ENCODE peak calls at places on chromosomes 16 and 17, in five cellular contexts. V, U, Y, R and C are unnamed samples.

GRCh38 chr17:75373290-75373689 is 32.2 kb downstream of the GRB2 start:
- DNase-seq in V (no peak), U (no peak), Y (no peak), R (no peak), C (no peak)

GRCh38 chr16:48452991-48453760 is 68.0 kb upstream of the SIAH1 start:
- DNase-seq in V (no peak), U (no peak), Y (no peak), R (no peak), C (no peak)

GRCh38 chr17:57756941-57757340 is 11.8 kb upstream of the CCDC182 start:
- DNase-seq in V (no peak), U (no peak), Y (no peak), R (no peak), C (no peak)

GRCh38 chr17:7138800-7139381 is 24.3 kb upstream of the ASGR2 start:
- DNase-seq in V (no peak), U (no peak), Y (no peak), R (no peak), C (no peak)

GRCh38 chr17:64470676-64471075 is 21.8 kb downstream of the MILR1 start:
- DNase-seq in V (no peak), U (no peak), Y (no peak), R (no peak), C (no peak)

GRCh38 chr17:78716292-78716691 is 65.8 kb downstream of the CYTH1 start:
- DNase-seq in V (no peak), U (no peak), Y (no peak), R (no peak), C (no peak)

GRCh38 chr17:50192873-50193274 is 8.6 kb downstream of the COL1A1 start:
- DNase-seq in V (no peak), U (no peak), Y (no peak), R (no peak), C (no peak)

GRCh38 chr17:42183741-42184711 is 1.2 kb downstream of the HCRT start:
- DNase-seq in V (peak; percentile 53), U (peak; percentile 62), Y (peak; percentile 64), R (peak; percentile 35), C (no peak)

GRCh38 chr17:42554250-42555121 is 1.8 kb downstream of the HSD17B1 start:
- DNase-seq in V (peak; percentile 72), U (peak; percentile 63), Y (peak; percentile 62), R (peak; percentile 21), C (peak; percentile 77)

GRCh38 chr16:53708490-53708889 is 4.5 kb downstream of the FTO start:
- DNase-seq in V (no peak), U (no peak), Y (no peak), R (no peak), C (no peak)

GRCh38 chr17:72719582-72720493 is 372.6 kb downstream of the SLC39A11 start:
- DNase-seq in V (peak; percentile 38), U (no peak), Y (no peak), R (no peak), C (no peak)

GRCh38 chr16:3490911-3491629 is 4.2 kb downstream of the C16orf90 start:
- DNase-seq in V (no peak), U (no peak), Y (no peak), R (no peak), C (no peak)

GRCh38 chr16:86286991-86287640 is 223.2 kb upstream of the FOXF1 start:
- DNase-seq in V (no peak), U (no peak), Y (no peak), R (no peak), C (no peak)

GRCh38 chr16:27237229-27238015 is 31.1 kb downstream of the NSMCE1 start:
- DNase-seq in V (peak; percentile 63), U (no peak), Y (peak; percentile 52), R (peak; percentile 59), C (no peak)

GRCh38 chr16:27617678-27618077 is 67.7 kb downstream of the KATNIP start:
- DNase-seq in V (no peak), U (no peak), Y (no peak), R (no peak), C (no peak)

GRCh38 chr16:3745751-3746355 is 28.5 kb upstream of the TRAP1 start:
- DNase-seq in V (no peak), U (no peak), Y (no peak), R (no peak), C (no peak)

GRCh38 chr17:32626371-32626770 is 139.6 kb downstream of the CDK5R1 start:
- DNase-seq in V (no peak), U (no peak), Y (no peak), R (no peak), C (no peak)

GRCh38 chr16:49639739-49640388 is 216.0 kb downstream of the ZNF423 start:
- DNase-seq in V (no peak), U (no peak), Y (no peak), R (no peak), C (no peak)

GRCh38 chr17:17781591-17782424 is 55.0 kb downstream of the SREBF1 start:
- DNase-seq in V (peak; percentile 28), U (peak; percentile 68), Y (no peak), R (no peak), C (no peak)

GRCh38 chr16:82598766-82599165 is 28.0 kb upstream of the CDH13 start:
- DNase-seq in V (no peak), U (no peak), Y (no peak), R (no peak), C (no peak)

GRCh38 chr17:37802712-37803416 is 58.0 kb upstream of the HNF1B start:
- DNase-seq in V (no peak), U (no peak), Y (no peak), R (no peak), C (no peak)

GRCh38 chr17:31788956-31789355 is 70.1 kb downstream of the COPRS start:
- DNase-seq in V (no peak), U (no peak), Y (no peak), R (no peak), C (no peak)

GRCh38 chr16:67552476-67552875 is 9.8 kb upstream of the CTCF start:
- DNase-seq in V (no peak), U (no peak), Y (no peak), R (no peak), C (no peak)

GRCh38 chr17:83086907-83087787 is 7.7 kb downstream of the METRNL start:
- DNase-seq in V (no peak), U (no peak), Y (no peak), R (no peak), C (no peak)

GRCh38 chr16:6204941-6205340 is 1107.3 kb upstream of the EEF2KMT start:
- DNase-seq in V (no peak), U (no peak), Y (no peak), R (no peak), C (no peak)

GRCh38 chr17:81488276-81488860 is 24.2 kb downstream of the ACTG1 start:
- DNase-seq in V (no peak), U (no peak), Y (no peak), R (no peak), C (no peak)

GRCh38 chr16:31072540-31073072 is 1.4 kb downstream of the ZNF668 start:
- DNase-seq in V (no peak), U (no peak), Y (no peak), R (no peak), C (peak; percentile 70)

GRCh38 chr16:17026600-17027242 is 444.0 kb downstream of the XYLT1 start:
- DNase-seq in V (no peak), U (no peak), Y (peak; percentile 6), R (no peak), C (no peak)

GRCh38 chr17:10532026-10532425 is 13.7 kb upstream of the MYH1 start:
- DNase-seq in V (no peak), U (no peak), Y (no peak), R (no peak), C (no peak)

GRCh38 chr17:47789611-47790520 is 31.7 kb downstream of the OSBPL7 start:
- DNase-seq in V (peak; percentile 28), U (peak; percentile 8), Y (peak; percentile 25), R (no peak), C (peak; percentile 92)

GRCh38 chr16:50683689-50684374 is 2.7 kb upstream of the SNX20 start:
- DNase-seq in V (peak; percentile 47), U (no peak), Y (peak; percentile 41), R (no peak), C (no peak)

GRCh38 chr16:86508028-86508946 is 2.0 kb upstream of the FOXF1 start:
- DNase-seq in V (no peak), U (no peak), Y (no peak), R (no peak), C (no peak)

GRCh38 chr16:69927056-69927757 is 23.9 kb upstream of the CLEC18A start:
- DNase-seq in V (no peak), U (no peak), Y (no peak), R (no peak), C (no peak)

GRCh38 chr16:27315333-27316037 is 1.7 kb downstream of the IL4R start:
- DNase-seq in V (peak; percentile 44), U (no peak), Y (no peak), R (peak; percentile 35), C (no peak)